ENCODE peak calls at places on chromosomes 7 and 10, in four cellular contexts. One of them, this sample, is unnamed.
A peak's percentile ranks its signal among the peaks of the same experiment; 100 is the strongest.

GRCh38 chr7:137670521-137671064 is 176.2 kb downstream of the DGKI start:
- DNase-seq in HepG2: no peak
- DNase-seq in K562: no peak
- DNase-seq in GM12878: peak; percentile 35
- DNase-seq in this sample: no peak

GRCh38 chr7:20157456-20157855 is 59.7 kb downstream of the MACC1 start:
- DNase-seq in HepG2: no peak
- DNase-seq in K562: no peak
- DNase-seq in GM12878: no peak
- DNase-seq in this sample: no peak

GRCh38 chr7:150941351-150941982 is 36.7 kb downstream of the KCNH2 start:
- DNase-seq in HepG2: no peak
- DNase-seq in K562: no peak
- DNase-seq in GM12878: no peak
- DNase-seq in this sample: no peak

GRCh38 chr7:44257618-44258422 is 57.0 kb downstream of the YKT6 start:
- DNase-seq in HepG2: peak; percentile 67
- DNase-seq in K562: peak; percentile 81
- DNase-seq in GM12878: peak; percentile 89
- DNase-seq in this sample: no peak

GRCh38 chr7:11742496-11742895 is 89.5 kb downstream of the THSD7A start:
- DNase-seq in HepG2: no peak
- DNase-seq in K562: no peak
- DNase-seq in GM12878: no peak
- DNase-seq in this sample: no peak

GRCh38 chr10:80444646-80445319 is 9.3 kb upstream of the TSPAN14 start:
- DNase-seq in HepG2: peak; percentile 58
- DNase-seq in K562: peak; percentile 87
- DNase-seq in GM12878: peak; percentile 63
- DNase-seq in this sample: peak; percentile 50

GRCh38 chr10:32256613-32257437 is 90.1 kb downstream of the EPC1 start:
- DNase-seq in HepG2: peak; percentile 40
- DNase-seq in K562: peak; percentile 57
- DNase-seq in GM12878: peak; percentile 46
- DNase-seq in this sample: peak; percentile 69

GRCh38 chr7:14988941-14989340 is 86.4 kb upstream of the DGKB start:
- DNase-seq in HepG2: no peak
- DNase-seq in K562: no peak
- DNase-seq in GM12878: no peak
- DNase-seq in this sample: no peak

GRCh38 chr7:155824195-155824915 is 12.1 kb upstream of the SHH start:
- DNase-seq in HepG2: no peak
- DNase-seq in K562: no peak
- DNase-seq in GM12878: no peak
- DNase-seq in this sample: no peak

GRCh38 chr10:28120043-28120749 is 121.3 kb upstream of the ODAD2 start:
- DNase-seq in HepG2: no peak
- DNase-seq in K562: no peak
- DNase-seq in GM12878: no peak
- DNase-seq in this sample: no peak

GRCh38 chr7:67683628-67684027 is 687.0 kb downstream of the TYW1 start:
- DNase-seq in HepG2: no peak
- DNase-seq in K562: no peak
- DNase-seq in GM12878: no peak
- DNase-seq in this sample: no peak

GRCh38 chr10:13483073-13483472 is 45.7 kb downstream of the BEND7 start:
- DNase-seq in HepG2: no peak
- DNase-seq in K562: no peak
- DNase-seq in GM12878: peak; percentile 47
- DNase-seq in this sample: no peak

GRCh38 chr7:156423876-156424275 is 216.7 kb upstream of the RNF32 start:
- DNase-seq in HepG2: no peak
- DNase-seq in K562: no peak
- DNase-seq in GM12878: no peak
- DNase-seq in this sample: no peak

GRCh38 chr10:130809761-130810515 is 501.6 kb downstream of the TCERG1L start:
- DNase-seq in HepG2: no peak
- DNase-seq in K562: no peak
- DNase-seq in GM12878: no peak
- DNase-seq in this sample: no peak

GRCh38 chr10:130810856-130811255 is 500.7 kb downstream of the TCERG1L start:
- DNase-seq in HepG2: no peak
- DNase-seq in K562: no peak
- DNase-seq in GM12878: no peak
- DNase-seq in this sample: no peak

GRCh38 chr10:130814610-130815009 is 496.9 kb downstream of the TCERG1L start:
- DNase-seq in HepG2: no peak
- DNase-seq in K562: no peak
- DNase-seq in GM12878: no peak
- DNase-seq in this sample: no peak

GRCh38 chr10:130809181-130809580 is 502.3 kb downstream of the TCERG1L start:
- DNase-seq in HepG2: no peak
- DNase-seq in K562: no peak
- DNase-seq in GM12878: no peak
- DNase-seq in this sample: no peak

GRCh38 chr10:130812381-130813148 is 499.0 kb downstream of the TCERG1L start:
- DNase-seq in HepG2: no peak
- DNase-seq in K562: no peak
- DNase-seq in GM12878: no peak
- DNase-seq in this sample: no peak
- TF ChIP-seq ATF3 in HepG2: no peak
- TF ChIP-seq ATF3 in K562: no peak
- TF ChIP-seq ATF3 in GM12878: no peak
- TF ChIP-seq ATF3 in this sample: no peak

GRCh38 chr10:7908541-7909210 is 90.4 kb downstream of the TAF3 start:
- DNase-seq in HepG2: peak; percentile 92
- DNase-seq in K562: no peak
- DNase-seq in GM12878: no peak
- DNase-seq in this sample: no peak
- TF ChIP-seq ATF3 in HepG2: no peak
- TF ChIP-seq ATF3 in K562: no peak
- TF ChIP-seq ATF3 in GM12878: no peak
- TF ChIP-seq ATF3 in this sample: no peak

DNA sequence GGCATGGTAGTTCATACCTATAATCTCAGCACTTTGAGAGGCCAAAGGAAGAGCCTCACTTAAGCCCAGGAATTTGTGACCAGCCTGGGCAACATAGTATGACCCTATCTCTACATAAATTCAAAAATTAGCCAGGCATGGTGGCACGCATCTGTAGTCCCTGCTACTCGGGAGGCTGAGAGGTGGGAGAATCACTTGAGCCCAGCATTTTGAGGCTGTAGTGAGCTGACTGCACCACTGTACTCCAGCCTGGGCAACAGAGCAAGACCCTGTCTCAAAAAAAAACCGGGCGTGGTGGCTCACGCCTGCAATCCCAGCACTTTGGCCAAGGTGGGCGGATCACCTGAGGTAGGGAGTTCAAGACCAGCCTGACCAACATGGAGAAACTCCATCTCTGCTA is 19.8 kb downstream of the PARD3 start:
- DNase-seq in HepG2: no peak
- DNase-seq in K562: no peak
- DNase-seq in GM12878: no peak
- DNase-seq in this sample: no peak
- TF ChIP-seq ATF3 in HepG2: no peak
- TF ChIP-seq ATF3 in K562: no peak
- TF ChIP-seq ATF3 in GM12878: no peak
- TF ChIP-seq ATF3 in this sample: no peak

DNA sequence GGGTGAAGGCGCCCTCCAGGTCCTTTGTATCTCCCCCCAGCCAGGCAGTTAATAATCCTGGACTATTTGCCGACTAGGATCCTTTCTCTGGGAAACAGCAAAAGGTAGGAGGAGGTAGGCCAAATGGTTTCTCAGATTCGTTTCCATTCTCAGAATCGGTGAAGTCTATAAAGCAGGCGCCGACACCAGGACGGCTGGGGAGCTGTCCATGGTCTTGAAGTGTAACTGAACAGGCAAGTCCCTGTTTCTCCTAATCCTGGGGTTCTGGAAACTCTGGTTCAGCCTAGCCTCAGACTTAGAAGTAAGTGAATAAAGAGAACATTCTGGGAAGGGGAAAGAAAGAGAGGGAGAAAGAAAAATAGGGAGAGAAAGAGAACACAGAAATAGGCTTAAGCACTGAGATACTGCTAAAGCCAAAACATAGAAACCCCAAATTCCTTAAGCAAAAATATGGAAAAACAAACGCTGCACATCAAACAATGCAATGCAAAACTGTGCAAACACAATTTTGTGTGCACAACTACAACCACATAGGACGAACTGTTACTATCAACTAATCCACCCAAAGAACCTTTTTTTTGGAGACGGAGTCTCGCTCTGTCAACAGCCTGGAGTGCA is 11.1 kb upstream of the INA start:
- DNase-seq in HepG2: peak; percentile 63
- DNase-seq in K562: peak; percentile 34
- DNase-seq in GM12878: no peak
- DNase-seq in this sample: peak; percentile 79
- TF ChIP-seq ATF3 in HepG2: peak; percentile 60
- TF ChIP-seq ATF3 in K562: no peak
- TF ChIP-seq ATF3 in GM12878: no peak
- TF ChIP-seq ATF3 in this sample: no peak

DNA sequence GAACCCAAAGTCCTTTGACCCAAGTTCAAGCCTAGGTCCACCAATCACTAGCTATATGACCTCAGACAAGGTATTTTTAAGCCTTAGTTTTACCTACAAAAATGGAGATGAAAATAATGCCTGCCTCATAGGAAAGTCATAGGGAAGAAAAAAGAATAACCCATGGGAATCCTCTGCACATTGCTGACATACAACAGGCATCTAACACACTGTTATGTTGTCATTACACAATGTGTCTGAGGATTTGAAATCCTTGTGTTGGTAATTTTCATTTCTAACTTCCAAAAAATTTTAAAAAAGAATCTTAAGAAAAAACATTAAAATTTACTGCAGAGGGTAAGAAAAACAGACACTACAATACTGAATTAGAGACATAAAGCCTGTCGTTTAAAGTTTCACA is 5.7 kb downstream of the ANK3 start:
- DNase-seq in HepG2: no peak
- DNase-seq in K562: no peak
- DNase-seq in GM12878: no peak
- DNase-seq in this sample: no peak
- TF ChIP-seq ATF3 in HepG2: no peak
- TF ChIP-seq ATF3 in K562: no peak
- TF ChIP-seq ATF3 in GM12878: no peak
- TF ChIP-seq ATF3 in this sample: no peak

DNA sequence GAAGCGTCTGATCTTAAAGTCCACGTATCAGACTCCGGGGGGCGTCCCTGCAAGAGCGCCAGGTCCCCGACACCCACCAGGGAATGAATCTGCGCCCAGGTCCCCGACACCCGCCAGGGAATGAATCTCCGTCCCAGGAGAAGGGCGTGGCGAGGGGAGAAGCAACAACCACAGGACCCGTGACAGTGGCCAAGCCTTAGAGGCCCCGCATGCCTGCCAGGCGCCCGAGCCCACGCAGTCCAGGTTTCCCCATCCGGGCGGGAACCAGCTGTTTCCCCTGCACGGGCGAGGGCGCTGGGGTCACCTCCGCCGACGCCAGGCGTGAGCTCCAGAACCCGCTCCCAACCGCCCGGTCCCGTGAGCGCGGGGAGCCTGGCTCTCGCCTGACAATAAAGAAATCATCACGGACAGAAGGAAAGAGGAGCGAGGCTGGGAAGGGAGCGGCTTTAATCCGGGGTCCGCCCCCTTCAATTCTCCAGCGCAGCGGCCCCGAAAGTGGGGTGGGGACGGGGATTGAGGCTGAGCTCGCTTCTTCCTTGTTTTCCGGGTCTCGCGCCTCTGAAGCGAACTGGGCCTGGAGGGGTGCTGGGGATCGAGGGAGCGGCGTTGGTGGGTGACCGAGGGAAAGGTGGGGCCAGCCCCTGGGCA is 29.0 kb upstream of the BMS1 start:
- DNase-seq in HepG2: no peak
- DNase-seq in K562: no peak
- DNase-seq in GM12878: no peak
- DNase-seq in this sample: no peak
- TF ChIP-seq ATF3 in HepG2: no peak
- TF ChIP-seq ATF3 in K562: no peak
- TF ChIP-seq ATF3 in GM12878: no peak
- TF ChIP-seq ATF3 in this sample: no peak

DNA sequence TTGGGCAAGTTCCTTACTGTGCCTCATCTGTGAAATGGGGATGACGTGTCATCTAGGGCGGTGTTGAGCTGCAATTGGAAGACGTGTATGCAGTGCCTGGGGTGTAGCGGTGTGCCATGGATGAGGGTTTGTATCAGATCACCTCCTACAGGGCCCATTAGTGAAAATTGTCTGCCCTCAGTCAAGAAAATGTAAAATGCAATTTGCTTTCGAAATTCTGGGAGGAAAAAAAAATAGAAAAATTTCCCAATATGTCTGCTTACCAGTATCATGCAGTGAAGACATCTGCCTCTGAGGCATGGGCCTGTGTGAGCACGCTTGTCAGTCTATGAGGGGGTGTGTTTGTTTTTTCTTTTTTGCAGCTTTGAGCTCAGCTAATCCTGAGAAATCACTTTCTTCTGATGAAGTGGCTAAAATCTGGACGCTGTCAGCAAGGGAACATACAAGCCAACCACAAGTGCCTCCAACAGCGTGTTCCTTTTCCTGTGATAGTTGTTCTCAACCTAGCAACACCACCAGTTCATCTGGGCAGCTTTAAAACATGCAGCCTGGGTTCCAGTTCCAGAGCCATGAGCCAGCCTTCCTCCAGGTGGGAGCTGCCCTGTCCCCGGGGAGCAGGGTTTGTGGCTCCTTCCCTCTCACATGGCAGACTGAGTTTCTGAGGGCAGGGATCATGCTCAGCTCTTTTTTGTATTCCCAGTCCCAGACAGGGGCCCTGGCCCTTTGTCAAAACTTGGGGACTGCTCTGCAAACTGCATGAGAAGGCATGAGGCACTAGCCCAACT is 10.3 kb downstream of the FAM241B start:
- DNase-seq in HepG2: no peak
- DNase-seq in K562: no peak
- DNase-seq in GM12878: no peak
- DNase-seq in this sample: no peak
- TF ChIP-seq ATF3 in HepG2: no peak
- TF ChIP-seq ATF3 in K562: no peak
- TF ChIP-seq ATF3 in GM12878: no peak
- TF ChIP-seq ATF3 in this sample: no peak

GRCh38 chr7:76016191-76016947 is 22.0 kb upstream of the TMEM120A start:
- DNase-seq in HepG2: no peak
- DNase-seq in K562: no peak
- DNase-seq in GM12878: no peak
- DNase-seq in this sample: no peak
- TF ChIP-seq ATF3 in HepG2: no peak
- TF ChIP-seq ATF3 in K562: no peak
- TF ChIP-seq ATF3 in GM12878: no peak
- TF ChIP-seq ATF3 in this sample: no peak